ENCODE peak calls at places on chromosome 20, in ten cellular contexts. T, P, H, Z, X, D, V, B, W and A are unnamed samples.

GRCh38 chr20:51628533-51629398 is 86.2 kb upstream of the NFATC2 start:
- DNase-seq in T (peak), P (no peak), H (no peak), Z (no peak), X (peak), D (no peak), V (no peak), B (no peak), W (no peak), A (no peak)

GRCh38 chr20:4661191-4661590 is 60.5 kb upstream of the PRND start:
- DNase-seq in T (no peak), P (no peak), H (no peak), Z (no peak), X (no peak), D (no peak), V (peak), B (peak), W (no peak), A (no peak)

GRCh38 chr20:12936020-12936419 is 72.8 kb upstream of the SPTLC3 start:
- DNase-seq in T (no peak), P (no peak), H (no peak), Z (no peak), X (no peak), D (no peak), V (no peak), B (no peak), W (no peak), A (no peak)

GRCh38 chr20:25579081-25579770 is 6.1 kb downstream of the NINL start:
- DNase-seq in T (no peak), P (peak), H (peak), Z (no peak), X (no peak), D (no peak), V (no peak), B (no peak), W (no peak), A (no peak)

GRCh38 chr20:46400828-46401477 is 5.5 kb downstream of the ELMO2 start:
- DNase-seq in T (peak), P (no peak), H (no peak), Z (no peak), X (peak), D (no peak), V (no peak), B (no peak), W (no peak), A (no peak)

GRCh38 chr20:56409521-56409920 is 2.5 kb upstream of the CASS4 start:
- DNase-seq in T (peak), P (no peak), H (no peak), Z (no peak), X (no peak), D (no peak), V (no peak), B (no peak), W (no peak), A (no peak)

GRCh38 chr20:31666258-31667042 is 28.7 kb downstream of the COX4I2 start:
- DNase-seq in T (peak), P (no peak), H (no peak), Z (no peak), X (no peak), D (peak), V (no peak), B (no peak), W (no peak), A (peak)

GRCh38 chr20:34337982-34338756 is 24.9 kb upstream of the ITCH start:
- DNase-seq in T (no peak), P (no peak), H (no peak), Z (no peak), X (no peak), D (no peak), V (no peak), B (peak), W (no peak), A (no peak)